ENCODE peak calls at places on chromosomes 3 and 15, in eight cellular contexts. G is naive thymus-derived CD8-positive, alpha-beta T cell; T is activated CD4-positive, alpha-beta T cell treated with anti-CD3 and anti-CD28 coated beads for 24 hours; M is COR-L47; Z is fibroblast of lung; R is stomach; I is substantia nigra; Q is NCI-H510A treated with DMSO at 0.1 percent for 48 hours. A is an unnamed sample.

GRCh38 chr3:39148116-39149058 is 5.0 kb downstream of the CSRNP1 start:
- DNase-seq in G (no peak), T (no peak), M (no peak), Z (peak; percentile 23), R (no peak), I (peak; percentile 34), Q (no peak), A (no peak)

GRCh38 chr15:91872356-91873132 is 19.0 kb downstream of the SLCO3A1 start:
- DNase-seq in G (no peak), T (no peak), M (peak; percentile 66), Z (no peak), R (peak; percentile 48), I (no peak), Q (no peak), A (no peak)

GRCh38 chr3:141093971-141094401 is 42.8 kb downstream of the SPSB4 start:
- DNase-seq in G (no peak), T (no peak), M (no peak), Z (no peak), R (peak; percentile 61), I (no peak), Q (no peak), A (no peak)

GRCh38 chr3:16658004-16658932 is 53.0 kb upstream of the DAZL start:
- DNase-seq in G (no peak), T (no peak), M (peak; percentile 61), Z (no peak), R (no peak), I (no peak), Q (no peak), A (no peak)

GRCh38 chr3:32531010-32531647 is 28.5 kb upstream of the CMTM6 start:
- DNase-seq in G (no peak), T (no peak), M (no peak), Z (no peak), R (no peak), I (no peak), Q (no peak), A (no peak)

GRCh38 chr15:66505430-66505811 is 295 bp downstream of the ZWILCH start:
- DNase-seq in G (no peak), T (no peak), M (no peak), Z (no peak), R (no peak), I (no peak), Q (peak; percentile 45), A (no peak)

GRCh38 chr3:190357468-190357867 is 30.5 kb upstream of the CLDN16 start:
- DNase-seq in G (no peak), T (no peak), M (no peak), Z (no peak), R (no peak), I (no peak), Q (no peak), A (no peak)

GRCh38 chr3:14204605-14205284 is 26.1 kb downstream of the LSM3 start:
- DNase-seq in G (no peak), T (no peak), M (no peak), Z (peak; percentile 60), R (no peak), I (no peak), Q (no peak), A (peak; percentile 35)

GRCh38 chr3:85572978-85573377 is 614.2 kb downstream of the CADM2 start:
- DNase-seq in G (no peak), T (no peak), M (no peak), Z (no peak), R (no peak), I (no peak), Q (no peak), A (no peak)

A was measured in stromal cell of bone marrow.